ENCODE peak calls at places on chromosomes 1 and 21, in five cellular contexts. O is IMR-90, L is H9, T is mesenchymal stem cell, B is neuronal stem cell. P is an unnamed sample.

GRCh38 chr21:43201491-43201890 is 32.7 kb downstream of the CRYAA start:
- DNase-seq in O (no peak), L (no peak), T (peak), B (no peak), P (no peak)

GRCh38 chr1:192513697-192514096 is 61.9 kb upstream of the RGS1 start:
- DNase-seq in O (no peak), L (no peak), T (no peak), B (no peak), P (no peak)

GRCh38 chr1:81509619-81510018 is 291.1 kb upstream of the ADGRL2 start:
- DNase-seq in O (no peak), L (no peak), T (peak), B (peak), P (peak)

GRCh38 chr1:31866450-31866801 is 50.6 kb upstream of the SPOCD1 start:
- DNase-seq in O (no peak), L (no peak), T (no peak), B (no peak), P (no peak)

GRCh38 chr1:201495447-201496295 is 11.3 kb downstream of the CSRP1 start:
- DNase-seq in O (peak), L (no peak), T (peak), B (no peak), P (no peak)

GRCh38 chr1:24317081-24317480 is 2.1 kb upstream of the GRHL3 start:
- DNase-seq in O (no peak), L (no peak), T (no peak), B (no peak), P (peak)

GRCh38 chr1:6416906-6417305 is 2.8 kb downstream of the HES2 start:
- DNase-seq in O (no peak), L (no peak), T (no peak), B (no peak), P (no peak)

GRCh38 chr1:19405761-19406481 is 79.4 kb downstream of the CAPZB start:
- DNase-seq in O (peak), L (no peak), T (no peak), B (peak), P (no peak)

GRCh38 chr1:205013683-205014367 is 29.2 kb upstream of the CNTN2 start:
- DNase-seq in O (no peak), L (no peak), T (no peak), B (no peak), P (no peak)

GRCh38 chr1:235902638-235903542 is 36.2 kb upstream of the LYST start:
- DNase-seq in O (peak), L (no peak), T (peak), B (no peak), P (no peak)

GRCh38 chr1:94039514-94039870 is 81.5 kb downstream of the ABCA4 start:
- DNase-seq in O (peak), L (peak), T (peak), B (peak), P (peak)

GRCh38 chr1:72281144-72281543 is 1.2 kb downstream of the NEGR1 start:
- DNase-seq in O (peak), L (no peak), T (peak), B (no peak), P (no peak)

GRCh38 chr1:193070942-193071341 is 11.5 kb downstream of the RO60 start:
- DNase-seq in O (no peak), L (peak), T (peak), B (no peak), P (no peak)

GRCh38 chr21:43903451-43904091 is 38.5 kb downstream of the AGPAT3 start:
- DNase-seq in O (no peak), L (no peak), T (no peak), B (no peak), P (peak)

GRCh38 chr1:114854693-114855320 is at the start of gene SYCP1:
- DNase-seq in O (no peak), L (peak), T (no peak), B (no peak), P (no peak)

GRCh38 chr21:25456672-25457071 is 150.6 kb downstream of the MRPL39 start:
- DNase-seq in O (peak), L (no peak), T (no peak), B (no peak), P (no peak)

GRCh38 chr1:155127672-155128468 is at the start of gene EFNA1:
- DNase-seq in O (no peak), L (peak), T (peak), B (no peak), P (peak)

GRCh38 chr1:3431266-3431665 is 23.2 kb upstream of the ARHGEF16 start:
- DNase-seq in O (no peak), L (peak), T (no peak), B (no peak), P (no peak)

GRCh38 chr1:205199090-205199930 is 12.2 kb downstream of the DSTYK start:
- DNase-seq in O (peak), L (no peak), T (no peak), B (no peak), P (no peak)

GRCh38 chr1:116288201-116288598 is 84.8 kb upstream of the ATP1A1 start:
- DNase-seq in O (no peak), L (no peak), T (no peak), B (no peak), P (no peak)

GRCh38 chr21:37580690-37581089 is 214.1 kb downstream of the DYRK1A start:
- DNase-seq in O (no peak), L (no peak), T (no peak), B (no peak), P (no peak)

GRCh38 chr1:99673285-99673684 is 27.4 kb downstream of the PALMD start:
- DNase-seq in O (no peak), L (no peak), T (no peak), B (no peak), P (peak)

GRCh38 chr1:56156937-56157336 is 422.4 kb downstream of the PLPP3 start:
- DNase-seq in O (no peak), L (peak), T (no peak), B (no peak), P (no peak)

GRCh38 chr1:233112184-233113008 is 162.0 kb downstream of the NTPCR start:
- DNase-seq in O (peak), L (no peak), T (peak), B (peak), P (no peak)

GRCh38 chr21:34939673-34940321 is 109.3 kb downstream of the RUNX1 start:
- DNase-seq in O (no peak), L (no peak), T (no peak), B (no peak), P (peak)

GRCh38 chr1:169325117-169325516 is 42.5 kb downstream of the NME7 start:
- DNase-seq in O (no peak), L (peak), T (no peak), B (no peak), P (no peak)

GRCh38 chr1:64864018-64864945 is 102.1 kb downstream of the JAK1 start:
- DNase-seq in O (no peak), L (no peak), T (peak), B (no peak), P (no peak)

GRCh38 chr1:244077473-244078220 is 26.6 kb downstream of the ZBTB18 start:
- DNase-seq in O (no peak), L (no peak), T (no peak), B (no peak), P (no peak)

GRCh38 chr1:65773391-65773790 is 19.3 kb upstream of the PDE4B start:
- DNase-seq in O (peak), L (no peak), T (no peak), B (no peak), P (no peak)

GRCh38 chr1:195790514-195791168 is 817.6 kb downstream of the KCNT2 start:
- DNase-seq in O (no peak), L (no peak), T (no peak), B (no peak), P (no peak)

GRCh38 chr1:84152649-84153056 is 8.6 kb downstream of the PRKACB start:
- DNase-seq in O (no peak), L (no peak), T (no peak), B (no peak), P (no peak)

GRCh38 chr1:75342799-75343198 is 208.6 kb downstream of the LHX8 start:
- DNase-seq in O (no peak), L (no peak), T (no peak), B (no peak), P (no peak)

GRCh38 chr1:7407547-7407895 is 363.6 kb upstream of the VAMP3 start:
- DNase-seq in O (no peak), L (peak), T (no peak), B (no peak), P (no peak)

GRCh38 chr1:61215676-61216289 is 133.4 kb downstream of the NFIA start:
- DNase-seq in O (no peak), L (no peak), T (no peak), B (no peak), P (no peak)

GRCh38 chr1:147631839-147632238 is 38.5 kb downstream of the ACP6 start:
- DNase-seq in O (no peak), L (no peak), T (no peak), B (no peak), P (no peak)

GRCh38 chr1:114154146-114154962 is 685 bp upstream of the SYT6 start:
- DNase-seq in O (no peak), L (peak), T (peak), B (no peak), P (no peak)

GRCh38 chr1:211831558-211832323 is 1.2 kb upstream of the LPGAT1 start:
- DNase-seq in O (no peak), L (no peak), T (no peak), B (no peak), P (no peak)

GRCh38 chr1:69568435-69569280 is 936 bp downstream of the LRRC7 start:
- DNase-seq in O (no peak), L (peak), T (peak), B (peak), P (no peak)

GRCh38 chr21:20260124-20260523 is 738.1 kb upstream of the NCAM2 start:
- DNase-seq in O (no peak), L (no peak), T (no peak), B (no peak), P (no peak)

DNA sequence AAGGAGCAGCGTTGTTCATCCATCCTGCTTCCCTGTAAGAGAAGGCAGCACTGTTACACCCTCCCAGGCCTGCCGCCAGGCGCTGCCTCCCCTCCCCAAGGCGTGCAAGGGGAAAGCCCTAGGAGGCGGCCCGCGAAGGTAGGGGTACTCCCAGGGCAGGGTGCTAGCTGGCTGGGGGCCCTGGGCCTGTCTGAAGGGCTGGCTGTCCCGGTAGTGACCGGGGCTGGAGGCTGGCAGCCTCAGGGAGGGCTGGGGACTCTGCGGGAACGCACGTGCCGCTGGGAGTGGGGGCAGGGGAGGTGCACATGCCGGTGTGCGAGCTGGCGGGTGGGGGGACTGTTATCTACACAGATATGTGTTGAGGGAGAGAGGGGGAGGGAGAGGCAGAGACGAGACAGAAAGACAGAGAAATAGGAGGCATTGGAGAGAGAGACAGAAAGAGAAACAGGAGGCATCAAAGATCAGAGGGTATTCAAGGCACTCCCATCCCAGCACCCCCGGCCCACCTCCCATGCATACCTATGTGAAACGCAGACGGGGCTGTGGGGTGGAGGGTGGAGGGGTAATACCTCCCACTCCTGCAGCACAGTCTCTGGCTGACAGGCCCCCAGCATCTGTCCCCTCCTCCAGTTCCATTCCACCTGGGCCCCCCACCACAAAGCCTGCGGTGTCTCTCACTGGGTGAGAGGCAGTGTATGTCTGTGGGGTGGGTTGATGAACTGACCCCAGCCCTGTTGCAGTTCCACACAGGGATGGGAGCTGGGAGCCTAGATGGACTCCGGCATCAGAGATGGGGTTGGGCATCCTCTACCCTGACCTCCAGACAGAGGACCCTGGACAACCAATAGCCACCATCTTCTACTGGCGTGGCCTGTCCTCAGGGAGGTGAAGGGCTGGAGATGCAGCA is 49.9 kb downstream of the RAP1GAP start:
- DNase-seq in O (no peak), L (no peak), T (no peak), B (no peak), P (no peak)
- H3K23ac ChIP-seq in O (no peak), L (no peak), T (no peak), B (peak), P (no peak)

GRCh38 chr1:21293537-21294265 is 3.4 kb upstream of the ECE1 start:
- DNase-seq in O (no peak), L (no peak), T (no peak), B (no peak), P (no peak)

GRCh38 chr1:21295059-21295401 is 4.8 kb upstream of the ECE1 start:
- DNase-seq in O (peak), L (no peak), T (peak), B (no peak), P (no peak)

GRCh38 chr1:21292991-21293536 is 2.8 kb upstream of the ECE1 start:
- DNase-seq in O (no peak), L (no peak), T (no peak), B (no peak), P (no peak)

GRCh38 chr1:21295545-21295944 is 5.3 kb upstream of the ECE1 start:
- DNase-seq in O (no peak), L (no peak), T (no peak), B (no peak), P (no peak)

GRCh38 chr1:21294266-21295058 is 4.2 kb upstream of the ECE1 start:
- DNase-seq in O (no peak), L (no peak), T (peak), B (no peak), P (peak)
- H3K4me2 ChIP-seq in O (no peak), L (no peak), T (no peak), B (no peak), P (no peak)

GRCh38 chr1:206606867-206607266 is 5.4 kb downstream of the EIF2D start:
- DNase-seq in O (peak), L (no peak), T (peak), B (no peak), P (no peak)
- H2AFZ ChIP-seq in O (no peak), L (no peak), T (no peak), B (no peak), P (no peak)

GRCh38 chr1:165829888-165830287 is 2.5 kb downstream of the UCK2 start:
- DNase-seq in O (no peak), L (no peak), T (no peak), B (no peak), P (no peak)

GRCh38 chr1:165828581-165829329 is 1.3 kb downstream of the UCK2 start:
- DNase-seq in O (peak), L (peak), T (peak), B (peak), P (peak)

GRCh38 chr1:165827199-165828102 is at the start of gene UCK2:
- DNase-seq in O (peak), L (peak), T (peak), B (peak), P (peak)

GRCh38 chr1:165826565-165826964 is 849 bp upstream of the UCK2 start:
- DNase-seq in O (no peak), L (no peak), T (no peak), B (no peak), P (no peak)

GRCh38 chr1:165828103-165828558 is 717 bp downstream of the UCK2 start:
- DNase-seq in O (peak), L (peak), T (peak), B (peak), P (peak)
- H3K23ac ChIP-seq in O (peak), L (no peak), T (no peak), B (peak), P (no peak)

GRCh38 chr1:178271471-178271870 is 177.6 kb downstream of the RASAL2 start:
- DNase-seq in O (no peak), L (no peak), T (no peak), B (no peak), P (peak)
- H3K4me2 ChIP-seq in O (peak), L (no peak), T (no peak), B (no peak), P (no peak)

GRCh38 chr1:44300882-44301281 is 54.2 kb downstream of the ERI3 start:
- DNase-seq in O (no peak), L (no peak), T (no peak), B (peak), P (no peak)

GRCh38 chr1:44303532-44303931 is 51.5 kb downstream of the ERI3 start:
- DNase-seq in O (no peak), L (no peak), T (no peak), B (no peak), P (no peak)

GRCh38 chr1:44302557-44302956 is 52.5 kb downstream of the ERI3 start:
- DNase-seq in O (no peak), L (no peak), T (no peak), B (no peak), P (no peak)

GRCh38 chr1:44310006-44310405 is 45.1 kb downstream of the ERI3 start:
- DNase-seq in O (no peak), L (no peak), T (no peak), B (no peak), P (no peak)

DNA sequence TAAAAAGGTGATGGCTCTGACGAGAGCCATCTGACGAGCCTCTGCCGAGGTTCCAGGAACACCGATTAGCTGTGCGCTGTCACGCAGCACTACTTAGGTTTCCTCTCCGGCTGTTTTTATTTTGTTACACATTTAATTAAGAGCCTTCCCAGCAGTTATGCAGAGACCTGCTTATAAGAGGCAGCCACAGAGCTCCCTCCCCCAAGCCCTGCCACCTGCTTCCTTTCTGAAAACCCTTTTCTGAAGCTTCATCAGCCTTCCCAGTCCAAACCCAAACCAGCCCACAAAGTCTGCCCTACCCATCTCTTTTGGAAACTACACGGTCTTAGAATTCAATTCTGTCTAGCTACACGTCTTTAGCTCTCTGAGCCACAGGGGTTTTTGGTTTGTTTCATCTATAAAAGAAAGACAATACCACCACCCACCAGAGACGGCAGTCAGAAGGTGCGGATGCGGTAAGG is 49.1 kb downstream of the ERI3 start:
- DNase-seq in O (no peak), L (no peak), T (no peak), B (no peak), P (no peak)
- H2AFZ ChIP-seq in O (no peak), L (no peak), T (no peak), B (no peak), P (no peak)

GRCh38 chr1:117747605-117748004 is 141.8 kb downstream of the TENT5C start:
- DNase-seq in O (no peak), L (no peak), T (no peak), B (no peak), P (no peak)
- H3K23ac ChIP-seq in O (no peak), L (no peak), T (no peak), B (no peak), P (no peak)

GRCh38 chr1:149937779-149938178 is 1.1 kb upstream of the MTMR11 start:
- DNase-seq in O (no peak), L (no peak), T (peak), B (no peak), P (no peak)
- H3K4me2 ChIP-seq in O (no peak), L (peak), T (no peak), B (no peak), P (peak)

GRCh38 chr1:224450956-224451350 is 16.4 kb upstream of the WDR26 start:
- DNase-seq in O (no peak), L (no peak), T (no peak), B (no peak), P (peak)
- H2AFZ ChIP-seq in O (no peak), L (no peak), T (no peak), B (no peak), P (no peak)

GRCh38 chr1:15412843-15413242 is 3.2 kb downstream of the EFHD2 start:
- DNase-seq in O (no peak), L (no peak), T (no peak), B (no peak), P (no peak)
- H3K23ac ChIP-seq in O (no peak), L (no peak), T (no peak), B (no peak), P (no peak)